ENCODE peak calls at places on chromosome 1, in four cellular contexts. One of them, this sample, is unnamed.

GRCh38 chr1:56526571-56527174 is 52.7 kb downstream of the PLPP3 start:
- DNase-seq in GM23338: no peak
- DNase-seq in endodermal cell: no peak
- DNase-seq in HFFc6: no peak
- DNase-seq in this sample: peak; percentile 21

GRCh38 chr1:1875932-1876331 is 15.0 kb downstream of the GNB1 start:
- DNase-seq in GM23338: no peak
- DNase-seq in endodermal cell: no peak
- DNase-seq in HFFc6: no peak
- DNase-seq in this sample: no peak

GRCh38 chr1:23622284-23622683 is 63.0 kb upstream of the ID3 start:
- DNase-seq in GM23338: no peak
- DNase-seq in endodermal cell: no peak
- DNase-seq in HFFc6: no peak
- DNase-seq in this sample: no peak

GRCh38 chr1:225881081-225882007 is 836 bp downstream of the TMEM63A start:
- DNase-seq in GM23338: peak; percentile 58
- DNase-seq in endodermal cell: peak; percentile 83
- DNase-seq in HFFc6: peak; percentile 36
- DNase-seq in this sample: no peak

GRCh38 chr1:39398278-39399010 is 93.0 kb upstream of the BMP8A start:
- DNase-seq in GM23338: peak; percentile 24
- DNase-seq in endodermal cell: peak; percentile 87
- DNase-seq in HFFc6: peak; percentile 98
- DNase-seq in this sample: no peak

GRCh38 chr1:183609313-183609712 is 19.1 kb upstream of the NCF2 start:
- DNase-seq in GM23338: peak; percentile 31
- DNase-seq in endodermal cell: peak; percentile 54
- DNase-seq in HFFc6: peak; percentile 88
- DNase-seq in this sample: no peak

GRCh38 chr1:84406209-84406917 is 8.1 kb downstream of the DNASE2B start:
- DNase-seq in GM23338: no peak
- DNase-seq in endodermal cell: no peak
- DNase-seq in HFFc6: peak; percentile 24
- DNase-seq in this sample: no peak

GRCh38 chr1:163290025-163290610 is 31.6 kb upstream of the NUF2 start:
- DNase-seq in GM23338: no peak
- DNase-seq in endodermal cell: no peak
- DNase-seq in HFFc6: no peak
- DNase-seq in this sample: no peak

GRCh38 chr1:205458777-205459566 is 3.1 kb upstream of the BLACAT1 start:
- DNase-seq in GM23338: peak; percentile 85
- DNase-seq in endodermal cell: peak; percentile 94
- DNase-seq in HFFc6: peak; percentile 28
- DNase-seq in this sample: no peak

GRCh38 chr1:117671781-117672501 is 66.1 kb downstream of the TENT5C start:
- DNase-seq in GM23338: peak; percentile 51
- DNase-seq in endodermal cell: peak; percentile 84
- DNase-seq in HFFc6: no peak
- DNase-seq in this sample: no peak

GRCh38 chr1:173420330-173420806 is 56.8 kb upstream of the PRDX6 start:
- DNase-seq in GM23338: peak; percentile 90
- DNase-seq in endodermal cell: peak; percentile 91
- DNase-seq in HFFc6: peak; percentile 66
- DNase-seq in this sample: no peak

GRCh38 chr1:116569776-116570357 is 959 bp downstream of the CD58 start:
- DNase-seq in GM23338: peak; percentile 35
- DNase-seq in endodermal cell: no peak
- DNase-seq in HFFc6: no peak
- DNase-seq in this sample: no peak

GRCh38 chr1:174031099-174031498 is 8.9 kb upstream of the RC3H1 start:
- DNase-seq in GM23338: no peak
- DNase-seq in endodermal cell: no peak
- DNase-seq in HFFc6: no peak
- DNase-seq in this sample: no peak

GRCh38 chr1:230730979-230731378 is 16.2 kb upstream of the CAPN9 start:
- DNase-seq in GM23338: no peak
- DNase-seq in endodermal cell: no peak
- DNase-seq in HFFc6: no peak
- DNase-seq in this sample: no peak

GRCh38 chr1:187433598-187433997 is 604.8 kb downstream of the PLA2G4A start:
- DNase-seq in GM23338: no peak
- DNase-seq in endodermal cell: no peak
- DNase-seq in HFFc6: no peak
- DNase-seq in this sample: no peak

DNA sequence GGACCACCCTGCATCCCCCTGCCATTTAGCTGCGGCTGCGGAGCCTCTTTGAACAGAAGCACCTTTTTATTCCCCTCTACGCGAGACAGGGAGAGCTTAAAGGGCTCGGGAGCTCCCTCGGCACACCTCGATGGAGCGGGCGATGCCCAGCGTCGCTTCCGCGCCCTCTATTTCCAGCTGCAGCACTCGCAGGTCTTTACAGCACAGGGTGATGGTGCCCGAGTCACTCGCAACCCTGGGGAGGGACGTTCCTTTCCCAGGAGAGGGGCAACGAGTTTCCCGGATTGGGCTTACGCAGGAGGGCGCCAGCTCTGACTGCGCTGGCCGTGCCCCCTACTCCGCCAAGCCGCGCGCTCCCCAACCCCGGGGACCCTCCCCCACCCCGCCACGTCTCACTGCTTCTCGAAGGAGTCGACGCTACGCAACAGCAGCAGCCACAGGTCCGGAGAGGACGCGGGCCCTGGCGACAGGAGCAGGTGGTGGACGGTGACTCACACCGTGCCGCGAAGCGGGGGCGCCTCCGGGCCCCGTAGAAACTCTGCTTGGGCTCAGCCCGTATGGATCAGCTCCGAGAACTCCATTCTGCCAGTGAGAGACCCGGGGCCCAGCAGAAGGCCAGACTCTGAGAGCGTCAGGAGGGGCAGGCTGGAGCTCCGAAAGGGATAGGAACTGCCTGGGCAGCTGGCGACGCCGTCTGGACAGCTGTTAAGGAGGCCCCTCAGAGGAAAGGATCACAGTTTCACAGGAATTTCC is 5.8 kb upstream of the FAM167B start:
- DNase-seq in GM23338: peak; percentile 75
- DNase-seq in endodermal cell: peak; percentile 87
- DNase-seq in HFFc6: peak; percentile 25
- DNase-seq in this sample: peak; percentile 56
- TF ChIP-seq CTCF in GM23338: peak; percentile 14
- TF ChIP-seq CTCF in endodermal cell: no peak
- TF ChIP-seq CTCF in HFFc6: no peak
- TF ChIP-seq CTCF in this sample: no peak

GRCh38 chr1:40438391-40439015 is 11.8 kb upstream of the ZFP69B start:
- DNase-seq in GM23338: peak; percentile 73
- DNase-seq in endodermal cell: peak; percentile 56
- DNase-seq in HFFc6: peak; percentile 33
- DNase-seq in this sample: no peak
- TF ChIP-seq CTCF in GM23338: peak; percentile 69
- TF ChIP-seq CTCF in endodermal cell: peak; percentile 85
- TF ChIP-seq CTCF in HFFc6: peak; percentile 89
- TF ChIP-seq CTCF in this sample: no peak

DNA sequence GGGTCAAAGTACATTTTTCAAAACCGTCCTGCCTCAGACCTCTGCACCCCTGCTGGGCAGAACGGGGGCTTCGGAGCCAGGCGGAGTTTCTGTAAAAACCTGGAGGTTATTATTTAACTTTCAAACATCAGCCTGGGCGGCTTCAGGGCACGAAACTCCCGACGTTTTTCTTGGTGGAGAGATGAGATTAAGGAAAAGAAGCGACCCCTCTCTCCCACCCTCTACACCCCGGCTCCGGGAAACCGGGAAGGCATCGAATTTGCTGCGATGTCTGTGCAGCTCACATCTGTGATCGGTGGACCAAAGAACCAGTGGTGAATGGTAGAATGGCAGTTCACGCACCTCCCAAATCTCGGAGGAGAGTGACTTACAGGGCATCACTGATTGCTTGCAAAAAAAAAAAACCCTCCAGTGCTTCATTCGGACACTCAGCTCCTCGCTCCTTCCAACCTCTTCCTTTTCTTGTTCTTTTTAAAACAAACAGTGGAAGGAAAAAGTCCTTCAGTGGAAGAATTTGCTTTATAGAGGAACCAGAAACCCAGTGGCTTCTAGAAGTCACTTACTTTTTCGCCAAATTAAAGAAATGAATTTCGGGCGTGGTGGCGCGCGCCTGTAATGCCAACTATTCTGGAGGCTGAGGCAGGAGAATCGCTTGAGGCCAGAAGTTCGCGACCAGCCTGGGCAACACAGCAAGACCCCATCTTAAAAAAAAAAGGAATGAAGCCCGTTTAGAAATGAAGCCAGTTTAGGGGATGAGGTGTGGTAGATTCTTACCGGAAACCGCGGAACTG is 875 bp downstream of the PHACTR4 start:
- DNase-seq in GM23338: peak; percentile 56
- DNase-seq in endodermal cell: no peak
- DNase-seq in HFFc6: peak; percentile 61
- DNase-seq in this sample: no peak
- TF ChIP-seq CTCF in GM23338: no peak
- TF ChIP-seq CTCF in endodermal cell: peak; percentile 48
- TF ChIP-seq CTCF in HFFc6: peak; percentile 60
- TF ChIP-seq CTCF in this sample: no peak

DNA sequence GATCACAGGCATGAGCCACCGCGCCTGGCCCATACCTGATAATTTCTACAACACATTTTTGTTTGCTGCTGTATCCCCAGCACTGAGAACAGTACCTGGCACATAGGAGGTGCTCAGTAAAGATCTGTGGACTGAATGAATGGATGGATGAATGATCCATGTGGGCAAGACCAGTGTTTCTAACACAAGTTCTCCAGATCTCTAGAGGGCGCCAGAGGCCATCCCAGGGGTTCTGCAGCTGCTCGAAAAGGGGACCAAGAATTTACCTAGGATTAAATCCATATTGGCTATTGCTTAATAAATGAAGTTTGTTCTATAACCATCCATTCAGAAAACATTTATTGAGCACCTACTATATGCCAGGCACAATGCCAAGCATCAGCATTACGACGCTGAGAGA is 167.7 kb downstream of the ACTL8 start:
- DNase-seq in GM23338: peak; percentile 84
- DNase-seq in endodermal cell: peak; percentile 84
- DNase-seq in HFFc6: peak; percentile 8
- DNase-seq in this sample: no peak
- TF ChIP-seq CTCF in GM23338: peak; percentile 88
- TF ChIP-seq CTCF in endodermal cell: peak; percentile 91
- TF ChIP-seq CTCF in HFFc6: peak; percentile 72
- TF ChIP-seq CTCF in this sample: no peak

GRCh38 chr1:113389953-113390834 is at the start of gene MAGI3:
- DNase-seq in GM23338: peak; percentile 98
- DNase-seq in endodermal cell: peak; percentile 100
- DNase-seq in HFFc6: peak; percentile 97
- DNase-seq in this sample: peak; percentile 83

GRCh38 chr1:113389356-113389952 is 861 bp upstream of the MAGI3 start:
- DNase-seq in GM23338: no peak
- DNase-seq in endodermal cell: no peak
- DNase-seq in HFFc6: no peak
- DNase-seq in this sample: no peak

GRCh38 chr1:113391643-113392271 is 1.4 kb downstream of the MAGI3 start:
- DNase-seq in GM23338: no peak
- DNase-seq in endodermal cell: peak; percentile 49
- DNase-seq in HFFc6: no peak
- DNase-seq in this sample: no peak

GRCh38 chr1:113392541-113392940 is 2.2 kb downstream of the MAGI3 start:
- DNase-seq in GM23338: no peak
- DNase-seq in endodermal cell: no peak
- DNase-seq in HFFc6: no peak
- DNase-seq in this sample: no peak

GRCh38 chr1:113390871-113391642 is 742 bp downstream of the MAGI3 start:
- DNase-seq in GM23338: peak; percentile 65
- DNase-seq in endodermal cell: peak; percentile 81
- DNase-seq in HFFc6: peak; percentile 6
- DNase-seq in this sample: peak; percentile 34
- TF ChIP-seq CTCF in GM23338: peak; percentile 28
- TF ChIP-seq CTCF in endodermal cell: no peak
- TF ChIP-seq CTCF in HFFc6: no peak
- TF ChIP-seq CTCF in this sample: no peak

GRCh38 chr1:193406901-193407300 is 220.5 kb upstream of the B3GALT2 start:
- DNase-seq in GM23338: peak; percentile 76
- DNase-seq in endodermal cell: no peak
- DNase-seq in HFFc6: peak; percentile 71
- DNase-seq in this sample: no peak

GRCh38 chr1:193413376-193413775 is 227.0 kb upstream of the B3GALT2 start:
- DNase-seq in GM23338: no peak
- DNase-seq in endodermal cell: no peak
- DNase-seq in HFFc6: no peak
- DNase-seq in this sample: no peak

GRCh38 chr1:193412748-193413147 is 226.3 kb upstream of the B3GALT2 start:
- DNase-seq in GM23338: no peak
- DNase-seq in endodermal cell: no peak
- DNase-seq in HFFc6: no peak
- DNase-seq in this sample: no peak

GRCh38 chr1:193411771-193412170 is 225.4 kb upstream of the B3GALT2 start:
- DNase-seq in GM23338: no peak
- DNase-seq in endodermal cell: no peak
- DNase-seq in HFFc6: no peak
- DNase-seq in this sample: no peak

GRCh38 chr1:193408782-193409293 is 222.4 kb upstream of the B3GALT2 start:
- DNase-seq in GM23338: peak; percentile 24
- DNase-seq in endodermal cell: no peak
- DNase-seq in HFFc6: peak; percentile 90
- DNase-seq in this sample: no peak
- TF ChIP-seq CTCF in GM23338: no peak
- TF ChIP-seq CTCF in endodermal cell: no peak
- TF ChIP-seq CTCF in HFFc6: peak; percentile 44
- TF ChIP-seq CTCF in this sample: no peak

DNA sequence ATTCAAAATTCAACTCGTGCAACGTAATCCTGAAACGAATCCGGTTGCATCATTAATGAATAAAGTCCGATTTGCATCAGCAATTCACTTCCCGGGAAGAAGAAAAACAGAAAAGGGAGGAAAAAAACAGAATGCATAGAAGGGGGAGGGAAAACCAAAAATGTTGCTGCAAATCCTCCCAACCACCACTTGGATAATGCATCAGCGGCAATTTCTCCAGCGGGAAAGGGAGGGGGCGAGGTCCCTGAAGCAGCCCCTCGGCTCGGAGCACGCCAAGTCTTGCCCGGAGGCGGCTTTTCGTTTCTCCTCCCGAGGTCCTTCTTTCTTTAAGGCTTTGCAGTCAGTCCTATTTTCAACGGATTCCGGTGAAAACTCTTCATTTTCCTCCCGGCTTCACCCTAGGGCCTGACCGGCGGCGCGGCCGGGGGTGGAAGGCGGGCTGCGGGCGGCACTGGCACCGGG is 720 bp downstream of the CDC42BPA start:
- DNase-seq in GM23338: peak; percentile 82
- DNase-seq in endodermal cell: peak; percentile 86
- DNase-seq in HFFc6: peak; percentile 46
- DNase-seq in this sample: no peak
- TF ChIP-seq CTCF in GM23338: no peak
- TF ChIP-seq CTCF in endodermal cell: peak; percentile 57
- TF ChIP-seq CTCF in HFFc6: peak; percentile 59
- TF ChIP-seq CTCF in this sample: no peak

This sample was measured in activated B cell treated with CpG ODN at 0.5 μM for 24 hours.